ENCODE peak calls at places on chromosomes 16 and 17, in nine cellular contexts. One of them, this sample, is unnamed.

GRCh38 chr16:57949595-57950238 is 21.2 kb downstream of the CNGB1 start:
- DNase-seq in right atrium auricular region: no peak
- DNase-seq in AG09319: no peak
- DNase-seq in D341Med: no peak
- DNase-seq in HT1080: no peak
- DNase-seq in upper lobe of right lung: no peak
- DNase-seq in uterus: no peak
- DNase-seq in mesothelial cell of epicardium: no peak
- DNase-seq in pancreas: no peak
- DNase-seq in this sample: no peak

GRCh38 chr17:27430882-27431491 is 25.3 kb upstream of the KSR1 start:
- DNase-seq in right atrium auricular region: no peak
- DNase-seq in AG09319: peak; percentile 11
- DNase-seq in D341Med: peak; percentile 64
- DNase-seq in HT1080: peak; percentile 57
- DNase-seq in upper lobe of right lung: peak; percentile 69
- DNase-seq in uterus: no peak
- DNase-seq in mesothelial cell of epicardium: peak; percentile 49
- DNase-seq in pancreas: no peak
- DNase-seq in this sample: no peak

GRCh38 chr16:76114681-76115080 is 162.5 kb upstream of the CNTNAP4 start:
- DNase-seq in right atrium auricular region: no peak
- DNase-seq in AG09319: no peak
- DNase-seq in D341Med: no peak
- DNase-seq in HT1080: no peak
- DNase-seq in upper lobe of right lung: no peak
- DNase-seq in uterus: no peak
- DNase-seq in mesothelial cell of epicardium: no peak
- DNase-seq in pancreas: no peak
- DNase-seq in this sample: no peak

GRCh38 chr17:82765357-82765756 is 13.5 kb downstream of the TBCD start:
- DNase-seq in right atrium auricular region: no peak
- DNase-seq in AG09319: no peak
- DNase-seq in D341Med: no peak
- DNase-seq in HT1080: no peak
- DNase-seq in upper lobe of right lung: no peak
- DNase-seq in uterus: no peak
- DNase-seq in mesothelial cell of epicardium: no peak
- DNase-seq in pancreas: no peak
- DNase-seq in this sample: no peak

GRCh38 chr17:49218941-49219913 is 8.7 kb downstream of the ABI3 start:
- DNase-seq in right atrium auricular region: no peak
- DNase-seq in AG09319: no peak
- DNase-seq in D341Med: peak; percentile 75
- DNase-seq in HT1080: no peak
- DNase-seq in upper lobe of right lung: peak; percentile 76
- DNase-seq in uterus: no peak
- DNase-seq in mesothelial cell of epicardium: no peak
- DNase-seq in pancreas: peak; percentile 64
- DNase-seq in this sample: no peak

GRCh38 chr17:50207792-50208567 is 6.5 kb upstream of the COL1A1 start:
- DNase-seq in right atrium auricular region: no peak
- DNase-seq in AG09319: no peak
- DNase-seq in D341Med: peak; percentile 29
- DNase-seq in HT1080: no peak
- DNase-seq in upper lobe of right lung: no peak
- DNase-seq in uterus: no peak
- DNase-seq in mesothelial cell of epicardium: no peak
- DNase-seq in pancreas: no peak
- DNase-seq in this sample: no peak

GRCh38 chr17:61397086-61397842 is 2.4 kb upstream of the TBX2 start:
- DNase-seq in right atrium auricular region: no peak
- DNase-seq in AG09319: no peak
- DNase-seq in D341Med: no peak
- DNase-seq in HT1080: no peak
- DNase-seq in upper lobe of right lung: peak; percentile 68
- DNase-seq in uterus: no peak
- DNase-seq in mesothelial cell of epicardium: peak; percentile 74
- DNase-seq in pancreas: no peak
- DNase-seq in this sample: no peak

GRCh38 chr16:28192811-28193529 is 18.8 kb downstream of the XPO6 start:
- DNase-seq in right atrium auricular region: no peak
- DNase-seq in AG09319: no peak
- DNase-seq in D341Med: no peak
- DNase-seq in HT1080: no peak
- DNase-seq in upper lobe of right lung: peak; percentile 72
- DNase-seq in uterus: no peak
- DNase-seq in mesothelial cell of epicardium: no peak
- DNase-seq in pancreas: no peak
- DNase-seq in this sample: no peak

GRCh38 chr16:85168732-85169256 is 56.5 kb upstream of the CIBAR2 start:
- DNase-seq in right atrium auricular region: peak; percentile 73
- DNase-seq in AG09319: no peak
- DNase-seq in D341Med: peak; percentile 87
- DNase-seq in HT1080: no peak
- DNase-seq in upper lobe of right lung: no peak
- DNase-seq in uterus: peak; percentile 78
- DNase-seq in mesothelial cell of epicardium: no peak
- DNase-seq in pancreas: peak; percentile 82
- DNase-seq in this sample: no peak